ENCODE peak calls at places on chromosomes 6 and 20, in nine cellular contexts. I, C, Z, H, T, N, G, P and D are unnamed samples.

GRCh38 chr20:51578145-51578459 is 35.6 kb upstream of the NFATC2 start:
- DNase-seq in N (no peak), P (no peak), H (no peak), G (no peak), Z (no peak), I (no peak), C (no peak), T (no peak), D (no peak)

GRCh38 chr6:29992792-29993191 is 50.5 kb downstream of the HLA-A start:
- DNase-seq in P (no peak), G (no peak), N (peak; percentile 36), H (peak; percentile 66), I (no peak), T (no peak), C (no peak), Z (no peak), D (no peak)

GRCh38 chr20:25398363-25399037 is 7.9 kb upstream of the ABHD12 start:
- DNase-seq in G (no peak), Z (no peak), H (no peak), N (no peak), I (no peak), P (peak; percentile 20), C (no peak), T (no peak), D (no peak)

GRCh38 chr20:11995750-11996567 is 78.3 kb downstream of the BTBD3 start:
- DNase-seq in I (no peak), H (no peak), G (no peak), Z (no peak), T (no peak), C (peak; percentile 34), N (no peak), P (no peak), D (no peak)

GRCh38 chr6:25692472-25692871 is 40.5 kb downstream of the SCGN start:
- DNase-seq in I (no peak), C (no peak), T (peak; percentile 66), P (no peak), N (no peak), G (no peak), H (peak; percentile 17), Z (no peak), D (no peak)

GRCh38 chr6:4687989-4688947 is 87.9 kb upstream of the CDYL start:
- DNase-seq in T (no peak), P (no peak), Z (no peak), H (peak; percentile 67), C (no peak), I (peak; percentile 45), G (no peak), N (peak; percentile 61), D (peak; percentile 91)

GRCh38 chr20:43022568-43022967 is 167.1 kb downstream of the PTPRT start:
- DNase-seq in I (no peak), Z (no peak), G (no peak), C (no peak), H (no peak), P (no peak), T (no peak), N (no peak), D (no peak)

GRCh38 chr20:44495802-44496481 is 20.3 kb downstream of the TTPAL start:
- DNase-seq in H (peak; percentile 99), P (no peak), G (no peak), N (peak; percentile 99), T (no peak), Z (no peak), C (no peak), I (no peak), D (peak; percentile 64)

GRCh38 chr20:63969851-63970713 is at the start of gene ZNF512B:
- DNase-seq in P (peak; percentile 80), T (peak; percentile 79), G (peak; percentile 50), I (no peak), C (no peak), N (no peak), H (peak; percentile 49), Z (peak; percentile 77), D (peak; percentile 65)

GRCh38 chr6:169763308-169763707 is 11.9 kb downstream of the ERMARD start:
- DNase-seq in T (no peak), N (no peak), C (no peak), H (no peak), I (no peak), G (no peak), P (no peak), Z (no peak), D (no peak)

GRCh38 chr6:5204340-5204739 is 56.4 kb downstream of the LYRM4 start:
- DNase-seq in I (no peak), N (no peak), G (no peak), H (no peak), T (no peak), C (no peak), Z (no peak), P (no peak), D (no peak)

GRCh38 chr6:54262956-54263355 is 45.3 kb upstream of the TINAG start:
- DNase-seq in C (no peak), I (no peak), H (no peak), N (no peak), G (no peak), P (no peak), T (no peak), Z (no peak), D (no peak)

GRCh38 chr6:17015144-17015543 is 86.7 kb upstream of the STMND1 start:
- DNase-seq in T (no peak), P (no peak), I (no peak), N (peak; percentile 70), G (no peak), Z (no peak), H (peak; percentile 84), C (no peak), D (no peak)

GRCh38 chr20:38126146-38126912 is 38.7 kb downstream of the TGM2 start:
- DNase-seq in H (peak; percentile 28), C (no peak), T (no peak), Z (no peak), I (no peak), P (no peak), N (no peak), G (no peak), D (no peak)

GRCh38 chr20:34410331-34410730 is 47.3 kb downstream of the ITCH start:
- DNase-seq in P (no peak), T (no peak), H (no peak), Z (no peak), C (no peak), G (no peak), I (no peak), N (no peak), D (no peak)

GRCh38 chr6:165616116-165616515 is 46.9 kb downstream of the PDE10A start:
- DNase-seq in H (peak; percentile 96), N (no peak), T (no peak), P (no peak), Z (no peak), G (no peak), C (no peak), I (no peak), D (no peak)

GRCh38 chr6:12147557-12148316 is 135.6 kb downstream of the HIVEP1 start:
- DNase-seq in G (no peak), H (peak; percentile 52), N (no peak), C (no peak), T (no peak), P (no peak), I (no peak), Z (no peak), D (no peak)